ENCODE peak calls at places on chromosomes 11 and 22, in five cellular contexts. J is A549, V is GM12878, M is H1, A is K562. R is an unnamed sample.
A peak's percentile ranks its signal among the peaks of the same experiment; 100 is the strongest.

GRCh38 chr11:95451682-95452081 is 220.7 kb upstream of the SESN3 start:
- DNase-seq in V (no peak), M (no peak), A (no peak), J (no peak), R (no peak)

GRCh38 chr22:28630185-28630580 is 49.5 kb downstream of the TTC28 start:
- DNase-seq in J (no peak), V (no peak), M (no peak), A (no peak), R (no peak)

GRCh38 chr11:9565822-9566560 is 7.5 kb upstream of the WEE1 start:
- DNase-seq in M (peak; percentile 60), A (peak; percentile 83), J (peak; percentile 99), V (peak; percentile 84), R (peak; percentile 99)

GRCh38 chr22:46360891-46361290 is 25.4 kb downstream of the TRMU start:
- DNase-seq in A (no peak), M (no peak), V (no peak), J (no peak), R (no peak)

GRCh38 chr22:24282401-24282800 is 11.8 kb downstream of the SPECC1L start:
- DNase-seq in M (no peak), J (no peak), V (no peak), A (no peak), R (no peak)

GRCh38 chr22:24723111-24723510 is 51.4 kb downstream of the PIWIL3 start:
- DNase-seq in A (no peak), M (no peak), V (no peak), J (no peak), R (no peak)

GRCh38 chr11:17475666-17476316 is 854 bp downstream of the ABCC8 start:
- DNase-seq in M (no peak), V (no peak), A (no peak), J (no peak), R (no peak)

GRCh38 chr11:45765836-45766235 is 39.1 kb upstream of the SLC35C1 start:
- DNase-seq in M (no peak), A (no peak), V (no peak), J (no peak), R (no peak)

GRCh38 chr11:74771139-74771538 is 22.5 kb downstream of the RNF169 start:
- DNase-seq in V (no peak), J (no peak), M (no peak), A (no peak), R (no peak)

GRCh38 chr11:75558939-75559843 is 2.9 kb upstream of the SERPINH1 start:
- DNase-seq in J (no peak), A (peak; percentile 65), V (no peak), M (no peak), R (no peak)

GRCh38 chr11:1943977-1944376 is 3.2 kb upstream of the MRPL23 start:
- DNase-seq in J (no peak), A (no peak), V (no peak), M (no peak), R (no peak)

GRCh38 chr11:79506124-79506523 is 65.3 kb upstream of the TENM4 start:
- DNase-seq in M (no peak), J (no peak), A (no peak), V (no peak), R (no peak)

GRCh38 chr11:114291381-114291780 is 4.8 kb upstream of the NNMT start:
- DNase-seq in J (peak; percentile 63), V (no peak), A (no peak), M (no peak), R (no peak)

GRCh38 chr11:131043251-131043650 is 127.0 kb upstream of the SNX19 start:
- DNase-seq in J (no peak), M (no peak), V (no peak), A (no peak), R (no peak)

GRCh38 chr11:3022300-3022967 is 30.3 kb upstream of the NAP1L4 start:
- DNase-seq in V (peak; percentile 38), J (no peak), A (no peak), M (no peak), R (no peak)

GRCh38 chr22:19386248-19386647 is 45.3 kb downstream of the HIRA start:
- DNase-seq in V (no peak), M (no peak), J (no peak), A (no peak), R (no peak)

GRCh38 chr11:44257338-44258189 is 52.4 kb downstream of the ALX4 start:
- DNase-seq in M (no peak), V (no peak), J (no peak), A (no peak), R (no peak)

GRCh38 chr22:50403701-50404101 is 60.6 kb downstream of the PPP6R2 start:
- DNase-seq in A (no peak), V (no peak), M (no peak), J (no peak), R (no peak)

GRCh38 chr11:74024630-74025029 is 15.7 kb upstream of the UCP3 start:
- DNase-seq in M (no peak), V (no peak), A (peak; percentile 45), J (no peak), R (no peak)

GRCh38 chr11:131687291-131688055 is 317.1 kb downstream of the NTM start:
- DNase-seq in J (no peak), A (no peak), M (no peak), V (no peak), R (no peak)

GRCh38 chr22:45863981-45864751 is 112.8 kb downstream of the WNT7B start:
- DNase-seq in V (no peak), M (no peak), J (peak; percentile 62), A (peak; percentile 73), R (peak; percentile 45)

GRCh38 chr22:40485813-40486610 is 115.6 kb downstream of the SGSM3 start:
- DNase-seq in A (no peak), V (no peak), J (no peak), M (no peak), R (no peak)

GRCh38 chr11:7882860-7883259 is 48.2 kb downstream of the OR10A6 start:
- DNase-seq in M (no peak), V (no peak), J (no peak), A (no peak), R (no peak)

GRCh38 chr11:57459112-57460016 is 964 bp upstream of the RTN4RL2 start:
- DNase-seq in M (no peak), A (no peak), V (no peak), J (peak; percentile 42), R (no peak)

GRCh38 chr11:14620027-14620511 is 23.5 kb upstream of the PDE3B start:
- DNase-seq in V (no peak), M (no peak), A (no peak), J (no peak), R (peak; percentile 93)

DNA sequence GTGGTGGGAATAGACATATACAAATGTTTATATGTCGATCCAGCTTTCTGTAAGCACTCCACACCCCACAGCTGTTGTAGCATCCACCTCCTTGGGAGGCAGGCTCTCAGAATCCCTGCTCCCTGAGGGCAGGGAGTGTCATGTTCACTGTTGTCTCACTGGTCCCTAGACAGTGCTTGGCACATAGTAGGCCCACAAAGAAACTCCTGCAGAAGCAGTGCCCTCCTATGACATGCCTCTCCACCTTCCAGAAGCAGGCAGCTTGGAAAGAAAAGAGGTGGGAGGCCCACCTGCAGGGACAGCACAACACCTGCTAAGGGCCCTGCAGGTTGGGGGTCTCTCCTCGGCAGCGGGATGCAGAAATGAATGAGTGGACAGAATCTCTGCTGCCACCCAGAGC is 11.1 kb upstream of the CDC42EP2 start:
- DNase-seq in A (no peak), V (no peak), J (no peak), M (no peak), R (no peak)
- H3K4me3 ChIP-seq in A (no peak overlapping the region), V (no peak overlapping the region), J (no peak overlapping the region), M (no peak overlapping the region), R (no peak overlapping the region)

GRCh38 chr22:48951836-48952235 is 875.8 kb downstream of the BRD1 start:
- DNase-seq in J (no peak), M (no peak), V (no peak), A (no peak), R (no peak)

GRCh38 chr22:48953830-48954229 is 873.8 kb downstream of the BRD1 start:
- DNase-seq in J (no peak), A (no peak), V (no peak), M (no peak), R (no peak)

GRCh38 chr22:48954781-48955311 is 872.8 kb downstream of the BRD1 start:
- DNase-seq in V (no peak), J (no peak), A (peak; percentile 13), M (no peak), R (no peak)

GRCh38 chr22:48952256-48953102 is 875.2 kb downstream of the BRD1 start:
- DNase-seq in M (no peak), V (no peak), A (no peak), J (no peak), R (no peak)

DNA sequence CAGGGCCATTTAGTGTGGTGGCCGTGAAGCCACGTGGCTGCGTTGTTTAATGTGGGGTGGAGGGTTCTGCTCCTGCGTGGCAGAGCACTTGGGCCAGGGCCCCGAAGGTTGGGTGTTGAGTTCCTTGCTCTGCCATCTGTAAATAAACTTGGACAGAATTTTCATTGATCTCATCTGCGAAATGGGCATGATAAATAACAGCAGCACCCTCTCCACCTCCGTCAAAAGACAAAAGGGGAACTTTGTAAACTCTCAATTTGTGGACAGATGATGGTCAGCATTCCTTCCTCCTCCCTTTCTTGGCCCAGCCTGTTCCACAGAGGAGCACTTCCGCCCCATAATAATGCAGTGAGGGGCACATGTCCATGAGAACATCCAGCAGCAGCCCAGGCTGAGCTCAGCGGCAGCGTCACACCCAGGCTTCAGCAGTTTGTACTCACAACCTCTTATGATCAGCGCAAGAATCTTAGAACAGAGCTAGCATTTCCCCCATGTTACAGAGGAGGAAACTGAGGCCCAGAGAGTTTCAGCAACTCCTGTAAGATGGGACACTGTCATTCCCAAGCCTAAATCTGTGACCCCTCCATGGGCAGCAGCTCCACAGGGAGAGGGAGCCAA is 874.5 kb downstream of the BRD1 start:
- DNase-seq in J (no peak), V (no peak), M (no peak), A (no peak), R (no peak)
- TF ChIP-seq KDM1A in J (no peak), V (no peak), M (no peak), A (no peak), R (no peak)

GRCh38 chr11:88175707-88176066 is 444 bp upstream of the RAB38 start:
- DNase-seq in V (no peak), A (no peak), M (no peak), J (no peak), R (no peak)
- H3K4me3 ChIP-seq in V (no peak overlapping the region), A (no peak overlapping the region), M (peak overlapping the region; percentile 76), J (peak overlapping the region; percentile 45), R (no peak overlapping the region)

GRCh38 chr11:132790466-132790865 is 741.8 kb downstream of the OPCML start:
- DNase-seq in A (no peak), J (no peak), M (no peak), V (no peak), R (no peak)
- TF ChIP-seq KDM1A in A (no peak), J (no peak), M (no peak), V (no peak), R (no peak)

DNA sequence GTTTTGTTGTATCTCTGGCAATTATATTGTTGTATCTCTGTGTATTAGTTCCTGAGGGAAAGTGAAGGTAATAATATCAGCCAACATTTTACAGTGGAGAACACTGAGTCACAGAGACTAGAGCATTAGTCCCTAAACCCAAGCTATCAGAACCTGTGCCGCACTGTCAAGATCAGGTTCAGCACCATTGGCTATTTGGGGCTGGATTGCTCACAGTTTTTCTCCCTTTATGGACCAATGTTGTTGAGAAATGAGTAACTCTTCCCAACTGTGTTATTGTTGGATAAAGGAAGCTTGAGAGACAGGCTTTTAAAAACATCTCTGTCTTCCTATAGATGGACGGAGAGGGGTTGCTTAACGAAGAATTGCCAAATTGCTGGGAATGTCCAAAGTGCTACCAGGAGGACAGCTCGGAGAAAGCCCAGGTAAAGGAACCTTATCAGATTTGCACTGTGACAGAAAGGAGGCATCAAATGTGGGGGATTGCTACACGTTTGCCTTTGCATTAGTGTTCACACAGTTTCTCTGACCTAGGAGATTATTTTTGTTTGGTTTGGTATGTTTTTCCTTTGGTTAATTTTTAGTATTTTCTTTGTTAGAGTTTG is 18.2 kb upstream of the GRK2 start:
- DNase-seq in J (no peak), V (no peak), A (no peak), M (no peak), R (no peak)
- H3K4me3 ChIP-seq in J (no peak overlapping the region), V (no peak overlapping the region), A (no peak overlapping the region), M (no peak overlapping the region), R (no peak overlapping the region)

R was measured in HepG2.